ENCODE peak calls at places on chromosome 18, in ten cellular contexts. N is lower lobe of right lung; Q is activated T-helper 1 cell treated with anti-CD3 and anti-CD28 coated beads, Interleukin-2, amount 50 U/mL, for 16 hours; U is kidney; H is amniotic stem cell; P is glutamatergic neuron; R is progenitor cell of endocrine pancreas; D is stimulated activated CD4-positive, alpha-beta T cell treated with anti-CD3 and anti-CD28 coated beads, Interleukin-15, amount 100 ng/mL, for 48 hours; O is effector memory CD8-positive, alpha-beta T cell; F is fibroblast of villous mesenchyme. V is an unnamed sample.

GRCh38 chr18:22739243-22739642 is 193.9 kb upstream of the RBBP8 start:
- DNase-seq in N (no peak), Q (no peak), U (no peak), H (no peak), P (no peak), R (no peak), D (no peak), O (no peak), F (no peak), V (no peak)

GRCh38 chr18:48021273-48021914 is 90.9 kb upstream of the SMAD2 start:
- DNase-seq in N (no peak), Q (no peak), U (no peak), H (no peak), P (no peak), R (no peak), D (no peak), O (no peak), F (no peak), V (no peak)

GRCh38 chr18:39839782-39840181 is 2115.3 kb upstream of the PIK3C3 start:
- DNase-seq in N (no peak), Q (no peak), U (no peak), H (no peak), P (no peak), R (no peak), D (no peak), O (no peak), F (no peak), V (no peak)

GRCh38 chr18:46411862-46412690 is 244.9 kb downstream of the LOXHD1 start:
- DNase-seq in N (no peak), Q (no peak), U (no peak), H (no peak), P (no peak), R (no peak), D (no peak), O (no peak), F (no peak), V (no peak)

GRCh38 chr18:48994926-48995835 is 44.4 kb upstream of the SMAD7 start:
- DNase-seq in N (no peak), Q (no peak), U (peak; percentile 66), H (no peak), P (no peak), R (no peak), D (no peak), O (no peak), F (no peak), V (no peak)

GRCh38 chr18:74861154-74861553 is 263.5 kb downstream of the ZNF407 start:
- DNase-seq in N (no peak), Q (no peak), U (no peak), H (no peak), P (no peak), R (no peak), D (no peak), O (no peak), F (peak; percentile 74), V (no peak)

GRCh38 chr18:57337890-57338289 is 14.5 kb upstream of the ST8SIA3 start:
- DNase-seq in N (no peak), Q (no peak), U (no peak), H (no peak), P (no peak), R (no peak), D (no peak), O (no peak), F (no peak), V (no peak)

GRCh38 chr18:75264195-75264594 is 53.6 kb downstream of the TSHZ1 start:
- DNase-seq in N (no peak), Q (no peak), U (no peak), H (no peak), P (no peak), R (no peak), D (no peak), O (no peak), F (peak; percentile 26), V (no peak)

GRCh38 chr18:55458456-55459238 is 129.3 kb downstream of the TCF4 start:
- DNase-seq in N (no peak), Q (no peak), U (no peak), H (no peak), P (no peak), R (no peak), D (no peak), O (no peak), F (no peak), V (no peak)

GRCh38 chr18:62281684-62282083 is 43.4 kb upstream of the TNFRSF11A start:
- DNase-seq in N (no peak), Q (no peak), U (no peak), H (peak; percentile 68), P (no peak), R (no peak), D (no peak), O (no peak), F (peak; percentile 84), V (no peak)

GRCh38 chr18:39463986-39464385 is 1898.4 kb upstream of the CELF4 start:
- DNase-seq in N (no peak), Q (no peak), U (no peak), H (no peak), P (no peak), R (no peak), D (no peak), O (no peak), F (no peak), V (no peak)

GRCh38 chr18:49747876-49748275 is 65.5 kb downstream of the ACAA2 start:
- DNase-seq in N (no peak), Q (no peak), U (no peak), H (no peak), P (no peak), R (no peak), D (no peak), O (no peak), F (peak; percentile 34), V (no peak)

GRCh38 chr18:46497129-46497528 is 159.9 kb downstream of the LOXHD1 start:
- DNase-seq in N (no peak), Q (no peak), U (no peak), H (no peak), P (no peak), R (peak; percentile 66), D (peak; percentile 14), O (no peak), F (no peak), V (peak; percentile 8)

GRCh38 chr18:24136967-24137373 is 1.9 kb upstream of the CABYR start:
- DNase-seq in N (no peak), Q (no peak), U (no peak), H (no peak), P (no peak), R (no peak), D (no peak), O (no peak), F (peak; percentile 36), V (peak; percentile 83)

GRCh38 chr18:13562494-13563029 is 163.8 kb downstream of the FAM210A start:
- DNase-seq in N (peak; percentile 68), Q (peak; percentile 59), U (no peak), H (no peak), P (no peak), R (no peak), D (peak; percentile 87), O (no peak), F (no peak), V (no peak)